ENCODE peak calls at places on chromosomes 6 and 20, in six cellular contexts. P is PC-3, Q is SK-N-SH, Z is HCT116, U is hepatocyte, M is MM.1S. E is an unnamed sample. For H3K9me2, the result is how much of the 10 kb centered on the place peaks cover.

GRCh38 chr6:170480045-170480714 is 72.9 kb downstream of the PSMB1 start:
- DNase-seq in P (no peak), Q (no peak), Z (no peak), U (peak), M (no peak), E (peak)

GRCh38 chr6:147029923-147030322 is 174.3 kb upstream of the STXBP5 start:
- DNase-seq in P (no peak), Q (no peak), Z (no peak), U (no peak), M (no peak), E (no peak)

GRCh38 chr6:31113861-31114539 is 600 bp upstream of the PSORS1C1 start:
- DNase-seq in P (no peak), Q (no peak), Z (no peak), U (peak), M (no peak), E (peak)

GRCh38 chr20:479487-479886 is 17.2 kb upstream of the TBC1D20 start:
- DNase-seq in P (no peak), Q (no peak), Z (no peak), U (no peak), M (no peak), E (no peak)

GRCh38 chr20:46268131-46268611 is 40.1 kb downstream of the CDH22 start:
- DNase-seq in P (no peak), Q (peak), Z (no peak), U (no peak), M (no peak), E (no peak)

GRCh38 chr6:161542581-161542980 is 268.7 kb upstream of the AGPAT4 start:
- DNase-seq in P (no peak), Q (no peak), Z (no peak), U (no peak), M (no peak), E (no peak)

GRCh38 chr20:12053348-12053747 is 135.7 kb downstream of the BTBD3 start:
- DNase-seq in P (peak), Q (no peak), Z (no peak), U (no peak), M (peak), E (peak)

GRCh38 chr6:138107752-138108592 is 753 bp upstream of the PERP start:
- DNase-seq in P (peak), Q (peak), Z (peak), U (peak), M (peak), E (no peak)

GRCh38 chr6:150118642-150119041 is 24.2 kb upstream of the PPP1R14C start:
- DNase-seq in P (peak), Q (no peak), Z (no peak), U (no peak), M (no peak), E (no peak)

GRCh38 chr6:96834070-96834469 is 3.2 kb downstream of the GPR63 start:
- DNase-seq in P (no peak), Q (no peak), Z (no peak), U (no peak), M (no peak), E (no peak)

GRCh38 chr20:62536731-62537401 is 61.1 kb upstream of the GATA5 start:
- DNase-seq in P (no peak), Q (no peak), Z (no peak), U (peak), M (no peak), E (peak)

GRCh38 chr20:51412991-51413471 is 129.5 kb downstream of the NFATC2 start:
- DNase-seq in P (no peak), Q (peak), Z (no peak), U (peak), M (no peak), E (peak)

GRCh38 chr6:167341665-167342655 is 17.1 kb downstream of the TTLL2 start:
- DNase-seq in P (no peak), Q (no peak), Z (no peak), U (peak), M (no peak), E (no peak)

GRCh38 chr20:34977365-34978091 is 21.9 kb downstream of the MYH7B start:
- DNase-seq in P (no peak), Q (no peak), Z (no peak), U (no peak), M (no peak), E (no peak)

GRCh38 chr6:113082691-113083090 is 735.6 kb downstream of the RFPL4B start:
- DNase-seq in P (no peak), Q (no peak), Z (no peak), U (no peak), M (peak), E (peak)

GRCh38 chr6:165849539-165850430 is 186.7 kb upstream of the PDE10A start:
- DNase-seq in P (no peak), Q (no peak), Z (no peak), U (no peak), M (no peak), E (peak)

GRCh38 chr6:39452306-39452705 is 129.8 kb upstream of the KCNK16 start:
- DNase-seq in P (peak), Q (no peak), Z (no peak), U (no peak), M (no peak), E (peak)

GRCh38 chr6:22471369-22471690 is 98.0 kb upstream of the HDGFL1 start:
- DNase-seq in P (no peak), Q (no peak), Z (no peak), U (no peak), M (no peak), E (no peak)

GRCh38 chr20:50663095-50663821 is 28.1 kb downstream of the RIPOR3 start:
- DNase-seq in P (peak), Q (peak), Z (peak), U (peak), M (peak), E (no peak)

GRCh38 chr6:12160350-12160749 is 129.8 kb upstream of the EDN1 start:
- DNase-seq in P (no peak), Q (no peak), Z (no peak), U (no peak), M (no peak), E (peak)

GRCh38 chr20:24275946-24276705 is 193.3 kb upstream of the SYNDIG1 start:
- DNase-seq in P (no peak), Q (no peak), Z (no peak), U (no peak), M (no peak), E (no peak)

GRCh38 chr20:45338121-45339030 is 9.8 kb downstream of the SDC4 start:
- DNase-seq in P (no peak), Q (no peak), Z (no peak), U (peak), M (no peak), E (peak)

GRCh38 chr20:22908944-22909343 is 126.2 kb upstream of the SSTR4 start:
- DNase-seq in P (no peak), Q (no peak), Z (no peak), U (no peak), M (no peak), E (no peak)

GRCh38 chr20:37622728-37623127 is 71.1 kb upstream of the CTNNBL1 start:
- DNase-seq in P (no peak), Q (no peak), Z (no peak), U (no peak), M (no peak), E (no peak)

GRCh38 chr6:97674802-97675201 is 391.8 kb upstream of the MMS22L start:
- DNase-seq in P (no peak), Q (no peak), Z (no peak), U (no peak), M (no peak), E (peak)

GRCh38 chr6:158207452-158207788 is 39.3 kb downstream of the GTF2H5 start:
- DNase-seq in P (peak), Q (no peak), Z (no peak), U (peak), M (no peak), E (peak)

GRCh38 chr20:10368702-10369041 is 65.3 kb downstream of the MKKS start:
- DNase-seq in P (no peak), Q (no peak), Z (no peak), U (no peak), M (no peak), E (no peak)

GRCh38 chr20:19560876-19561480 is 197.1 kb upstream of the RIN2 start:
- DNase-seq in P (no peak), Q (no peak), Z (no peak), U (no peak), M (no peak), E (no peak)

GRCh38 chr6:3108746-3109414 is 9.6 kb upstream of the BPHL start:
- DNase-seq in P (no peak), Q (no peak), Z (no peak), U (peak), M (no peak), E (no peak)

GRCh38 chr6:163328411-163328810 is 86.1 kb upstream of the QKI start:
- DNase-seq in P (no peak), Q (no peak), Z (no peak), U (no peak), M (no peak), E (no peak)

GRCh38 chr6:149761438-149761837 is 11.9 kb downstream of the PCMT1 start:
- DNase-seq in P (no peak), Q (no peak), Z (no peak), U (no peak), M (peak), E (no peak)

GRCh38 chr6:47573109-47573508 is 95.5 kb downstream of the CD2AP start:
- DNase-seq in P (no peak), Q (no peak), Z (no peak), U (no peak), M (no peak), E (no peak)

DNA sequence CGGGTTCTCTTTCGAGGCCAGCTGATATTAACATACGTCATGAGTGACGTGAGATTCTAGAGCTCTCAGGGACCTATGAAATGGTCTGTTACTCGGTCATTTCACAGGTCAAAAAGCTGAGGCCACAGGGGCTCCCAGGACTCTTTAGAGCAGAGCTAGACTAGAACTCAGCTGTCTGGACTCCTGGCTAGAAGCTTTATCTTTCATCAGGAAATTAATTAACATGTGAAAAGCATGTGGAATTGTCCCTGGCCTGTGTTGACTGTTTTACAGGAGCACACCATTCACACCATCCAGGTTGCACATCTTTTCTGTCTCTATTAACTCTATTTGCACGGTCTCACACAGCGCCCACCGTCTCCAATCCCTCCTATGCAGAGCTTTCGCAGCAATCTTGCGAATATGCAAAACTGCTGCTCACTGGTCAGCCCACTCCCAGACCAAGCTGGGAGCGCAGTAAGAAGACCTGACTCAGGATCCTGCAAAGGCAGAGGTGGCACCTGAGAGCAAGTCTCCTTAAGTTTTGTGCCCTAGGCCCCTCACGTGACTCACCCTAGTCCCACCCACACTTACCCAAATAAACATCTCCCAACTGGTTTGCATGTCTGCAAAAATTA is 522.5 kb downstream of the CD83 start:
- DNase-seq in P (no peak), Q (no peak), Z (no peak), U (no peak), M (no peak), E (no peak)
- H3K9me2 ChIP-seq in P (under half), Q (under half), Z (under half), U (under half), M (under half), E (under half)

GRCh38 chr6:56450882-56451739 is 191.6 kb downstream of the DST start:
- DNase-seq in P (no peak), Q (no peak), Z (no peak), U (peak), M (no peak), E (peak)
- H3K27ac ChIP-seq in P (no peak), Q (peak), Z (no peak), U (no peak), M (no peak), E (no peak)

GRCh38 chr20:25499855-25500434 is 85.4 kb downstream of the NINL start:
- DNase-seq in P (no peak), Q (no peak), Z (no peak), U (no peak), M (no peak), E (no peak)
- H3K9me2 ChIP-seq in P (under half), Q (under half), Z (under half), U (under half), M (under half), E (under half)

DNA sequence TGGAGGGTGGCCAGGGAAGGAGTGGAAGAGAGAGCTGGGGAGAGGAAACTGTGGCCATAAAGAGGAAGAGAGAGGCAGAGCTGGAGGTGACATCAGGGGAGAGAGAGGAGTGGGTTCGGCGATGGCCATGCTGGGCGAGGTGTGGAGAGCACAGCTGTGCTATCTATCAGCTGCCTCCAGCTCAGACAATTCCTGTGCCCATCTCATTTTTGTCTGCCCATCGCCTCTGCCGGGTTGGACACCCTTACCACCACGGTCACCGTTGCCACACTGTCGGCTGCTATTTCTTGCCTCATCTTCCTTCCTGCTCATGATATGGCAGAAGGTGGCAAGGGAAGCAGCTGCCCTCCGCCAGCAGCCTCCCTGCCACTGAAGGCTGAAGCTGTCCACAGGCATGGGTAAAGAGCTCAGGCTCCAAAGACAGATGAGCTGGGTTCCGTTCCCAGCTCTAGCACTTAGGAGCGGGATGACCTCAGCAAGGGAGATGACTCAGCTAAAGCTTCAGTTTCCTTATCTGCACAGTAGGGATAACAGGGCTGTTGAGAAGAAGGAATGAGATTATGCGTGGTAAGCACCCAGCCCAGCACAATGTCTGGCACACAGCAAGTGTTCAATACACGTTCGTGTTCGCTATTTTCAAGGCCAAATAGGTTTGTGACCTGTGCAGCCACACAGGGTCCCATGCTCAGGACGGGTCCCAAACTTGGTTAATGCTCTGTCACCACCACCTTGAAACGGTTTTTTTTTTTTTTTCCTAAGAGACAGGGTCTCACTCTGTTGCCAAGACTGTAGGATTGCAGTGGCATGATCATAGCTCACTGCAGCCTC is 21.9 kb upstream of the TAF8 start:
- DNase-seq in P (no peak), Q (no peak), Z (no peak), U (peak), M (no peak), E (peak)
- H3K27ac ChIP-seq in P (no peak), Q (peak), Z (no peak), U (peak), M (no peak), E (no peak)

GRCh38 chr6:44505751-44506150 is 118.2 kb downstream of the CDC5L start:
- DNase-seq in P (no peak), Q (no peak), Z (no peak), U (no peak), M (no peak), E (no peak)

GRCh38 chr6:44507014-44507413 is 119.5 kb downstream of the CDC5L start:
- DNase-seq in P (no peak), Q (no peak), Z (no peak), U (no peak), M (no peak), E (no peak)

GRCh38 chr6:44500074-44500473 is 112.6 kb downstream of the CDC5L start:
- DNase-seq in P (no peak), Q (no peak), Z (no peak), U (no peak), M (no peak), E (no peak)

GRCh38 chr6:44504321-44504761 is 116.8 kb downstream of the CDC5L start:
- DNase-seq in P (no peak), Q (no peak), Z (no peak), U (no peak), M (no peak), E (no peak)

GRCh38 chr6:44503471-44503870 is 116.0 kb downstream of the CDC5L start:
- DNase-seq in P (no peak), Q (no peak), Z (no peak), U (no peak), M (no peak), E (no peak)
- H3K9me2 ChIP-seq in P (under half), Q (under half), Z (under half), U (under half), M (under half), E (under half)

GRCh38 chr6:16471898-16472297 is 233.5 kb downstream of the GMPR start:
- DNase-seq in P (no peak), Q (no peak), Z (no peak), U (no peak), M (no peak), E (no peak)
- H3K27ac ChIP-seq in P (no peak), Q (no peak), Z (no peak), U (peak), M (no peak), E (no peak)

DNA sequence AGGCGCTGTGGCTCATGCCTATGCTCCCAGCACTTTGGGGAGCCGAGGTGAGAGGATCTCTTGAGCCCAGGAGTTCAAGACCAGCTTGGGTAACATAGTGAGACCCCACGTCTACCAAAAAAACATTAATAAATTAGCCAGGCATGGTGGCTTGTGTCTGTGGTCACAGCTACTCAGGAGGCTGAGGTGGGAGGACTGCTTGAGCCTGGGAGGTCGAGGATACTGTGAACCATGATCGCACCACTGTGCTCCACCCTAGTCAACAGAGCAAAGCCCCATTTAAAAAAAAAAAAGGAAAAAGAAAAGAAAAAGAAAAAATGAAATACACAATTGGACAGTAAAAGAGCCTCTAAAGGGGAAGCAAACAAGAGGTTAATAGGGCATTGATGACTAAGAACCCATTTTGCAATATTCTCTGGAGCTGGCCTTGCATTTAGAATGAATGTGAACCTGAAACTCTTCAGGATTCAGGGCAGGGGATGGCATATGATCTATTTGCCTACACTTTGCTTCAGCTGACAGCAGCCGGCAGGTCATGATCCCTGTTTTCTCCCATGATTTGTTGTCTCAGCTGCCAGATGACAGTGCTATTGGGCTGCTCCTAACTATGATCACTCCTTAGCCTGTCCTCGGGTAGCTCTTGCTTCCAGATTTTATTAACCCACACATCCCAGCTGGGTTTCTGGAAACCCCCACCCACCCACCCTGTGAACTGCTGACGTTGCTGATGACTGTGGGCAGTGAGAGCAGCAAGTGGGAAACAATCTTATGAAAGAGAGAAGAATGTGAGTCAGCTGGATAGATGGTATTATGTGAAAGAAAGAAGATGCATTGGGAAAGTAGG is 83.8 kb upstream of the ELOVL5 start:
- DNase-seq in P (peak), Q (no peak), Z (no peak), U (peak), M (no peak), E (peak)
- H3K9me2 ChIP-seq in P (under half), Q (under half), Z (under half), U (under half), M (under half), E (under half)